ENCODE peak calls at places on chromosomes 3 and 15, in five cellular contexts. B is A549, P is mesenchymal stem cell, E is epithelial cell of esophagus, U is upper lobe of left lung. V is an unnamed sample.

GRCh38 chr3:63791974-63792373 is 27.1 kb upstream of the C3orf49 start:
- DNase-seq in B (peak; percentile 10), P (peak; percentile 50), E (peak; percentile 84), U (no peak), V (no peak)

GRCh38 chr3:1048558-1048957 is 44.3 kb upstream of the CNTN6 start:
- DNase-seq in B (no peak), P (no peak), E (no peak), U (no peak), V (no peak)

GRCh38 chr15:61840090-61840489 is 220.2 kb downstream of the VPS13C start:
- DNase-seq in B (no peak), P (no peak), E (no peak), U (no peak), V (no peak)

GRCh38 chr15:74870496-74871213 is 2.5 kb downstream of the SCAMP2 start:
- DNase-seq in B (no peak), P (peak; percentile 41), E (peak; percentile 81), U (no peak), V (no peak)

GRCh38 chr3:63976166-63976861 is 47.0 kb downstream of the PSMD6 start:
- DNase-seq in B (no peak), P (peak; percentile 94), E (peak; percentile 96), U (no peak), V (no peak)

GRCh38 chr3:31295150-31295765 is 237.5 kb upstream of the STT3B start:
- DNase-seq in B (no peak), P (no peak), E (no peak), U (no peak), V (no peak)

GRCh38 chr15:100930306-100930848 is 11.2 kb downstream of the LRRK1 start:
- DNase-seq in B (no peak), P (no peak), E (no peak), U (no peak), V (no peak)

GRCh38 chr3:37574177-37574958 is 287.3 kb upstream of the CTDSPL start:
- DNase-seq in B (no peak), P (no peak), E (no peak), U (no peak), V (no peak)

GRCh38 chr3:14472471-14473351 is 67.4 kb downstream of the GRIP2 start:
- DNase-seq in B (peak; percentile 44), P (peak; percentile 95), E (peak; percentile 84), U (no peak), V (no peak)

GRCh38 chr3:187318819-187319616 is 27.5 kb upstream of the MASP1 start:
- DNase-seq in B (peak; percentile 49), P (peak; percentile 68), E (peak; percentile 56), U (no peak), V (peak; percentile 57)

GRCh38 chr3:9669277-9669676 is 20.0 kb downstream of the MTMR14 start:
- DNase-seq in B (no peak), P (no peak), E (no peak), U (no peak), V (no peak)

GRCh38 chr15:64893481-64894394 is 18.0 kb upstream of the ANKDD1A start:
- DNase-seq in B (peak; percentile 62), P (peak; percentile 95), E (peak; percentile 98), U (peak; percentile 93), V (peak; percentile 92)

GRCh38 chr3:9721698-9722057 is 9.9 kb upstream of the BRPF1 start:
- DNase-seq in B (no peak), P (no peak), E (no peak), U (no peak), V (no peak)

GRCh38 chr3:142866841-142867631 is 21.8 kb downstream of the PCOLCE2 start:
- DNase-seq in B (peak; percentile 51), P (no peak), E (peak; percentile 93), U (no peak), V (no peak)

GRCh38 chr15:73082719-73083275 is 30.5 kb downstream of the NEO1 start:
- DNase-seq in B (no peak), P (peak; percentile 24), E (no peak), U (no peak), V (no peak)

GRCh38 chr3:47197287-47197686 is 33.4 kb upstream of the SETD2 start:
- DNase-seq in B (no peak), P (no peak), E (no peak), U (no peak), V (no peak)

GRCh38 chr3:48848816-48849515 is 1.3 kb upstream of the PRKAR2A start:
- DNase-seq in B (no peak), P (no peak), E (no peak), U (no peak), V (no peak)

GRCh38 chr15:68578960-68579935 is at the start of gene CORO2B:
- DNase-seq in B (peak; percentile 31), P (peak; percentile 48), E (peak; percentile 30), U (peak; percentile 87), V (no peak)

GRCh38 chr3:107404727-107405519 is 27.7 kb downstream of the CCDC54 start:
- DNase-seq in B (no peak), P (peak; percentile 61), E (peak; percentile 18), U (no peak), V (no peak)

GRCh38 chr15:51011212-51011611 is 83.5 kb downstream of the TNFAIP8L3 start:
- DNase-seq in B (no peak), P (no peak), E (no peak), U (no peak), V (no peak)

GRCh38 chr3:172982731-172983364 is 158.2 kb downstream of the SPATA16 start:
- DNase-seq in B (peak; percentile 7), P (no peak), E (no peak), U (no peak), V (no peak)

GRCh38 chr15:40108061-40108854 is 421 bp downstream of the BMF start:
- DNase-seq in B (peak; percentile 36), P (peak; percentile 71), E (peak; percentile 35), U (peak; percentile 92), V (peak; percentile 15)

GRCh38 chr3:179670311-179670710 is 17.5 kb downstream of the USP13 start:
- DNase-seq in B (no peak), P (no peak), E (no peak), U (no peak), V (no peak)

GRCh38 chr3:179450321-179450720 is 949 bp downstream of the GNB4 start:
- DNase-seq in B (no peak), P (peak; percentile 59), E (peak; percentile 12), U (no peak), V (no peak)

GRCh38 chr3:155884292-155884691 is 13.8 kb downstream of the GMPS start:
- DNase-seq in B (no peak), P (no peak), E (no peak), U (no peak), V (no peak)

GRCh38 chr3:36380171-36381031 is at the start of gene STAC:
- DNase-seq in B (peak; percentile 29), P (no peak), E (peak; percentile 32), U (peak; percentile 93), V (no peak)

GRCh38 chr15:64651573-64652260 is 123.7 kb downstream of the RBPMS2 start:
- DNase-seq in B (no peak), P (peak; percentile 51), E (peak; percentile 42), U (no peak), V (peak; percentile 10)

GRCh38 chr3:43525376-43525775 is 96.4 kb downstream of the ANO10 start:
- DNase-seq in B (no peak), P (no peak), E (no peak), U (no peak), V (no peak)

GRCh38 chr3:64190517-64191515 is 34.5 kb downstream of the PRICKLE2 start:
- DNase-seq in B (peak; percentile 57), P (peak; percentile 97), E (peak; percentile 94), U (no peak), V (no peak)